ENCODE peak calls at places on chromosomes 12 and 14, in four cellular contexts. R, O, W and Y are unnamed samples.

GRCh38 chr14:71321556-71322315 is 414.5 kb downstream of the PCNX1 start:
- DNase-seq in R (peak; percentile 89), O (peak; percentile 12), W (no peak), Y (peak; percentile 65)

GRCh38 chr12:43306066-43306465 is 245.9 kb downstream of the ADAMTS20 start:
- DNase-seq in R (no peak), O (no peak), W (peak; percentile 71), Y (no peak)

GRCh38 chr12:6053541-6053940 is 70.9 kb downstream of the VWF start:
- DNase-seq in O (no peak), W (no peak), R (no peak), Y (no peak)

GRCh38 chr14:36771256-36771655 is 109.6 kb downstream of the PAX9 start:
- DNase-seq in W (no peak), O (no peak), R (no peak), Y (no peak)

GRCh38 chr14:95206534-95206933 is 49.2 kb upstream of the DICER1 start:
- DNase-seq in O (no peak), R (no peak), W (no peak), Y (no peak)

GRCh38 chr14:91300283-91300841 is 55.9 kb upstream of the GPR68 start:
- DNase-seq in O (no peak), R (no peak), W (no peak), Y (no peak)

GRCh38 chr12:103751171-103751570 is 89.9 kb downstream of the NT5DC3 start:
- DNase-seq in W (no peak), R (peak; percentile 56), O (no peak), Y (no peak)

GRCh38 chr12:110176745-110177144 is 52.6 kb downstream of the IFT81 start:
- DNase-seq in O (no peak), W (no peak), R (no peak), Y (no peak)

GRCh38 chr12:88141774-88142609 is at the start of the genes CEP290 and TMTC3:
- DNase-seq in O (peak; percentile 94), R (peak; percentile 100), W (peak; percentile 97), Y (peak; percentile 99)

GRCh38 chr12:127060310-127060847 is 1206.6 kb upstream of the TMEM132C start:
- DNase-seq in R (no peak), W (no peak), O (no peak), Y (peak; percentile 80)

GRCh38 chr12:78101946-78102635 is 271.4 kb downstream of the NAV3 start:
- DNase-seq in R (peak; percentile 22), W (no peak), O (no peak), Y (peak; percentile 6)

GRCh38 chr12:113069751-113070116 is 13.2 kb downstream of the DTX1 start:
- DNase-seq in W (no peak), R (no peak), O (no peak), Y (no peak)

DNA sequence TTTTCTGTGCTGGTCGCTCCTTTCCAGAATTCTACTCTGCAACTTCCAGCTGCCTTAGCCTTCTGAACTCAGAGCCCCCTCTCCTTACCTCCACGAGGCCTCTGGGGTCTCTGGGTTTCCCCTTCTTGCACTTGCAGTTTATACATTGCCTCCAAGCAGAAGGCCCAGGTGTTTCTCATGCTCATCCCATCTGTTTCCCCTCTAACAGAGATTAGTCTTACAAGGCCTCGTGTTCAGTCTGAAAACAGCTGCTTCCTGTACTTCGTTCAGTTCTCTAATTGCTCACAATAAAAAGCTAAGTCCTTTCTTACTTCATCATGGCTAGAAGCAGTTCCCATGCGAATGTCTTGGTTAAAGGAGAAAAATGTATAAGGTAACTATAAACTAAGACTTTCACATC is 134.4 kb upstream of the FGD4 start:
- DNase-seq in O (no peak), R (no peak), W (no peak), Y (no peak)
- TF ChIP-seq POLR2AphosphoS5 in O (no peak), R (no peak), W (no peak), Y (no peak)

DNA sequence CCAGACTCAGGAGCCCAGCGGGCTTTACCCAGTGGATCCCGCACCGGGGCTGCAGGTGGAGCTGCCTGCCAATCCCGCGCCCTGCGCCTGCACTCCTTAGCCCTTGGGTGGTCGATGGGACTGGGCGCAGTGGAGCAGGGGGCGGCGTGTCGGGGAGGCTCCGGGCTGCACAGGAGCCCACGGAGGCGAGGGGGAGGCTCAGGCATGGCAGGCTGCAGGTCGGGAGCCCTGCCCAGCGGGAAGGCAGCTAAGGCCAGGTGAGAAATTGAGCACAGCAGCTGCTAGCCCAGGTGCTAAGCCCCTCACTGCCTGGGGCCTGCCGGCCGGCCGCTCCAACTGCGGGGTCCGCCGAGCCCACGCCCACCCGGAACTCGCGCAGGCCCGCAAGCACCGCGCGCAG is 50.1 kb downstream of the RMST start:
- DNase-seq in O (no peak), W (no peak), R (no peak), Y (no peak)
- TF ChIP-seq POLR2AphosphoS5 in O (no peak), W (no peak), R (no peak), Y (no peak)

DNA sequence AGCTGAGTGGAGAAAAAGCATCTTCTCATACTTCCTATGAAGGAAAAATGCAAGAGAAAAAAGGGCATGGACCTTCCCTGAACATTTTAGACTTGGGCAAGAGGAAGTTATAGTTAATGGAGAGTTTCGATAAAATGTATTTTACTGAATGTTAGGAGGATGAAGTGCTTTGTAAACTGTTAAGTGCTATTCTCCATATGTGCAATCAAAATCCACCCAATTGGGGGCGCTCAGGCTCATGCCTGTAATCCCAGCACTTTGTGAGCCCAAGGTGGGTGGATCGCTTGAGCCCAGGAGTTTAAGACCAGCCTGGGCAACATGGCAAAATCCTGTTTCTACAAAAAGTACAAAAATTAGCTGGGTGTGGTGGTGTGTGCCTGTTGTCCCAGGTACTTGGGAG is 1.9 kb upstream of the CNPY2 start:
- DNase-seq in R (peak; percentile 62), W (no peak), O (no peak), Y (no peak)
- TF ChIP-seq POLR2AphosphoS5 in R (no peak), W (no peak), O (no peak), Y (no peak)

GRCh38 chr12:753401-754237 is 1.2 kb downstream of the WNK1 start:
- DNase-seq in W (peak; percentile 70), R (peak; percentile 70), O (no peak), Y (no peak)
- TF ChIP-seq POLR2AphosphoS5 in W (peak; percentile 15), R (no peak), O (no peak), Y (no peak)

DNA sequence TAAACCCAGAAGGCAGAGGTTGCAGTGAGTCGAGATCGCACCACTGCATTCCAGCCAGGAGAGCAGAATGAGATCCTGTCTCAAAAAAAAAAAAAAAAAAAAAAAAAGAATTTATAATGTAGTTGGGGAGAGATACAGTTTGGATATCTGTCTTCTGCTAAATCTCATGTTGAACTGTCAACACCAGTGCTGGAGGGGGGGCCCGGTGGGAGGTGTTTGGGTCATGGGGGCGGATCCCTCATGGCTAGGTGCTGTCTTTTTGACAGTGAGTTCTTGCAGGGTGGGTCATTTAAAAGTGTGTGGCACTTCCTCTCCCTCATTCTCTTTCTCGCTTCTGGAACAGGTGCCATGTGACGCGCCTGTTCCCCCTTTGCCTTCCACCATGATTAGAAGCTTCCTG is 32.8 kb downstream of the CLIP1 start:
- DNase-seq in O (no peak), W (no peak), R (no peak), Y (no peak)
- TF ChIP-seq POLR2AphosphoS5 in O (no peak), W (peak; percentile 52), R (no peak), Y (no peak)

GRCh38 chr12:101738920-101739665 is at the start of gene SYCP3:
- DNase-seq in W (no peak), O (no peak), R (peak; percentile 27), Y (no peak)
- TF ChIP-seq POLR2AphosphoS5 in W (no peak), O (no peak), R (no peak), Y (no peak)

DNA sequence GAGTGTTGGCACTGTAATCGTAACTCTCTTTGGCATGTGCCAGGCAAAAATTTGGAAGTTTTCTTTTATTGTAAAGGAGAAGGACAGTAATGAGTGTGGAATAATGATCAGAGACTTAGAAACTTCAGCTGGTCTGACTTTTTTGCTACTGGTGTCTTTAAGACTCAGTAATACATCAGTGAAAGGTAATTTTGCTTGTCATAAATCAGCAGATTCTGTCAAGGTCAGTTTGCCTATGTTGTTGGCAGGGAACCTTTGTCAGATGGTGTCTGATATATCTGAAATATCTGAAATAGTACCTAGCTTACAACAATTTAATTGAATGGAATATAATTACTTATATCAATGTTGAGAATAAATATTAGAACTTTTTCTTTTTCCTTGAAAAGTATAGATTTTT is 516.9 kb downstream of the LRFN5 start:
- DNase-seq in W (no peak), R (no peak), O (no peak), Y (no peak)
- TF ChIP-seq POLR2AphosphoS5 in W (no peak), R (no peak), O (no peak), Y (no peak)